ENCODE peak calls at places on chromosomes 4 and X, in five cellular contexts. E is psoas muscle; A is astrocyte of the spinal cord; J is stimulated activated CD4-positive, alpha-beta T cell treated with anti-CD3 and anti-CD28 coated beads, Interleukin-1b, Interleukin-23, amount 100 ng/mL, for 4 hours; T is hypothalamus. P is an unnamed sample.

GRCh38 chr4:20084488-20084887 is 167.2 kb upstream of the SLIT2 start:
- DNase-seq in E (no peak), A (no peak), J (no peak), T (no peak), P (no peak)

GRCh38 chr4:70601422-70602039 is 9.5 kb downstream of the AMBN start:
- DNase-seq in E (peak), A (peak), J (peak), T (peak), P (peak)

GRCh38 chr4:141926414-141926813 is 290.0 kb downstream of the IL15 start:
- DNase-seq in E (no peak), A (no peak), J (no peak), T (no peak), P (no peak)

GRCh38 chrX:49102221-49102620 is 21.3 kb downstream of the GPKOW start:
- DNase-seq in E (no peak), A (no peak), J (no peak), T (no peak), P (no peak)

GRCh38 chrX:48957477-48957826 is at the start of gene OTUD5:
- DNase-seq in E (peak), A (no peak), J (peak), T (peak), P (peak)

GRCh38 chrX:38970845-38971244 is 169.6 kb downstream of the MID1IP1 start:
- DNase-seq in E (no peak), A (no peak), J (no peak), T (no peak), P (no peak)

GRCh38 chr4:174023641-174024040 is 259.8 kb downstream of the FBXO8 start:
- DNase-seq in E (no peak), A (peak), J (no peak), T (no peak), P (no peak)

GRCh38 chr4:118987959-118988634 is 99.4 kb downstream of the SYNPO2 start:
- DNase-seq in E (no peak), A (no peak), J (no peak), T (no peak), P (no peak)

GRCh38 chrX:427812-428725 is 41.4 kb upstream of the PPP2R3B start:
- DNase-seq in E (no peak), A (no peak), J (peak), T (peak), P (no peak)

GRCh38 chrX:58025979-58026378 is 115.7 kb upstream of the ZXDA start:
- DNase-seq in E (no peak), A (no peak), J (no peak), T (peak), P (no peak)

GRCh38 chrX:69065451-69065850 is 99.8 kb downstream of the PJA1 start:
- DNase-seq in E (no peak), A (no peak), J (no peak), T (no peak), P (no peak)

GRCh38 chr4:165684177-165684870 is 188.7 kb upstream of the TLL1 start:
- DNase-seq in E (no peak), A (peak), J (no peak), T (no peak), P (no peak)

GRCh38 chr4:94603170-94603747 is 151.5 kb downstream of the PDLIM5 start:
- DNase-seq in E (no peak), A (peak), J (no peak), T (no peak), P (no peak)

GRCh38 chr4:140049024-140049923 is 104.7 kb downstream of the MAML3 start:
- DNase-seq in E (peak), A (peak), J (peak), T (peak), P (peak)

GRCh38 chr4:71833175-71833900 is 49.5 kb upstream of the GC start:
- DNase-seq in E (no peak), A (no peak), J (no peak), T (no peak), P (no peak)

GRCh38 chrX:4710618-4711433 is 997.4 kb upstream of the PRKX start:
- DNase-seq in E (no peak), A (no peak), J (no peak), T (no peak), P (peak)

GRCh38 chr4:164203476-164203875 is 550.5 kb upstream of the SMIM31 start:
- DNase-seq in E (no peak), A (no peak), J (no peak), T (no peak), P (no peak)

GRCh38 chr4:136754810-136755530 is 777.3 kb downstream of the PCDH18 start:
- DNase-seq in E (no peak), A (no peak), J (no peak), T (no peak), P (no peak)

GRCh38 chrX:443676-444210 is 57.0 kb upstream of the PPP2R3B start:
- DNase-seq in E (no peak), A (no peak), J (no peak), T (no peak), P (no peak)

GRCh38 chr4:55312491-55313101 is 33.4 kb upstream of the SRD5A3 start:
- DNase-seq in E (no peak), A (peak), J (no peak), T (peak), P (peak)

GRCh38 chrX:43627669-43628068 is 28.4 kb upstream of the MAOA start:
- DNase-seq in E (no peak), A (no peak), J (no peak), T (no peak), P (no peak)

GRCh38 chr4:128440923-128441322 is 153.3 kb upstream of the PGRMC2 start:
- DNase-seq in E (no peak), A (no peak), J (no peak), T (no peak), P (no peak)

GRCh38 chr4:185039508-185040273 is 21.4 kb downstream of the HELT start:
- DNase-seq in E (no peak), A (peak), J (no peak), T (peak), P (peak)

GRCh38 chr4:154838155-154838554 is 57.1 kb downstream of the RBM46 start:
- DNase-seq in E (no peak), A (no peak), J (no peak), T (no peak), P (no peak)

GRCh38 chr4:100649478-100649877 is 131.7 kb upstream of the EMCN start:
- DNase-seq in E (no peak), A (no peak), J (no peak), T (no peak), P (no peak)

GRCh38 chrX:133637765-133638164 is 222.5 kb upstream of the GPC4 start:
- DNase-seq in E (no peak), A (no peak), J (no peak), T (no peak), P (no peak)

GRCh38 chrX:154327026-154327820 is 31.6 kb downstream of the TKTL1 start:
- DNase-seq in E (no peak), A (peak), J (no peak), T (no peak), P (no peak)

GRCh38 chrX:31298881-31299280 is 227.0 kb upstream of the FTHL17 start:
- DNase-seq in E (no peak), A (no peak), J (no peak), T (no peak), P (no peak)

GRCh38 chr4:82463221-82463620 is 32.8 kb downstream of the ENOPH1 start:
- DNase-seq in E (no peak), A (no peak), J (no peak), T (no peak), P (no peak)

P was measured in endothelial cell.